ENCODE peak calls at places on chromosomes 12 and 14, in four cellular contexts. F is HepG2, H is K562, O is GM12878. C is an unnamed sample.

GRCh38 chr14:37709419-37710195 is 114.2 kb downstream of the TTC6 start:
- DNase-seq in F (peak; percentile 70), H (no peak), O (no peak), C (peak; percentile 11)

GRCh38 chr12:132561784-132562156 is 48.6 kb downstream of the LRCOL1 start:
- DNase-seq in F (no peak), H (peak; percentile 46), O (no peak), C (peak; percentile 43)

GRCh38 chr14:64983439-64984310 is 3.0 kb upstream of the FNTB start:
- DNase-seq in F (peak; percentile 45), H (no peak), O (no peak), C (peak; percentile 41)

GRCh38 chr12:29551879-29552278 is 54.4 kb upstream of the OVCH1 start:
- DNase-seq in F (no peak), H (no peak), O (no peak), C (no peak)

GRCh38 chr12:89273525-89273924 is 78.8 kb downstream of the DUSP6 start:
- DNase-seq in F (no peak), H (no peak), O (no peak), C (no peak)

GRCh38 chr12:14384783-14385638 is 19.5 kb downstream of the ATF7IP start:
- DNase-seq in F (peak; percentile 88), H (peak; percentile 33), O (peak; percentile 92), C (peak; percentile 52)

GRCh38 chr12:70606001-70606400 is 31.2 kb downstream of the PTPRB start:
- DNase-seq in F (peak; percentile 23), H (no peak), O (no peak), C (no peak)

GRCh38 chr14:68800361-68800760 is 7.5 kb upstream of the ZFP36L1 start:
- DNase-seq in F (no peak), H (no peak), O (no peak), C (no peak)

GRCh38 chr12:56118688-56119045 is 601 bp downstream of the ZC3H10 start:
- DNase-seq in F (no peak), H (no peak), O (no peak), C (no peak)

GRCh38 chr14:51704465-51705050 is 52.8 kb downstream of the FRMD6 start:
- DNase-seq in F (no peak), H (no peak), O (no peak), C (no peak)

GRCh38 chr12:121916719-121917118 is 1.7 kb upstream of the CFAP251 start:
- DNase-seq in F (no peak), H (no peak), O (no peak), C (no peak)

GRCh38 chr14:23078692-23079116 is 16.2 kb downstream of the ACIN1 start:
- DNase-seq in F (peak; percentile 76), H (peak; percentile 44), O (no peak), C (no peak)

GRCh38 chr12:108826115-108826806 is 31.1 kb downstream of the SSH1 start:
- DNase-seq in F (no peak), H (peak; percentile 60), O (no peak), C (no peak)

GRCh38 chr14:57066887-57067513 is 201.7 kb downstream of the EXOC5 start:
- DNase-seq in F (peak; percentile 16), H (peak; percentile 22), O (no peak), C (peak; percentile 62)

GRCh38 chr12:28578833-28579252 is 388.6 kb downstream of the CCDC91 start:
- DNase-seq in F (no peak), H (no peak), O (no peak), C (no peak)

GRCh38 chr12:14995583-14996425 is 23.0 kb downstream of the PDE6H start:
- DNase-seq in F (peak; percentile 52), H (peak; percentile 9), O (peak; percentile 34), C (peak; percentile 16)

GRCh38 chr12:99824900-99825562 is 159.7 kb downstream of the ANKS1B start:
- DNase-seq in F (no peak), H (no peak), O (no peak), C (no peak)

GRCh38 chr14:65864993-65865392 is 452.5 kb downstream of the FUT8 start:
- DNase-seq in F (no peak), H (no peak), O (no peak), C (no peak)

GRCh38 chr14:100649173-100649519 is 61.9 kb upstream of the BEGAIN start:
- DNase-seq in F (no peak), H (no peak), O (no peak), C (no peak)

GRCh38 chr12:87155616-87156015 is 873.6 kb downstream of the C12orf50 start:
- DNase-seq in F (no peak), H (no peak), O (no peak), C (no peak)

GRCh38 chr14:53807580-53807979 is 149.0 kb downstream of the BMP4 start:
- DNase-seq in F (peak; percentile 8), H (no peak), O (no peak), C (no peak)

GRCh38 chr12:46657416-46658411 is 168.1 kb downstream of the SLC38A4 start:
- DNase-seq in F (no peak), H (no peak), O (no peak), C (no peak)

GRCh38 chr14:93234798-93235197 is 27.7 kb downstream of the UBR7 start:
- DNase-seq in F (no peak), H (no peak), O (no peak), C (no peak)

GRCh38 chr14:60655898-60656754 is 6.8 kb upstream of the SIX1 start:
- DNase-seq in F (no peak), H (no peak), O (no peak), C (peak; percentile 50)

GRCh38 chr14:74257988-74258704 is 18.9 kb downstream of the VSX2 start:
- DNase-seq in F (no peak), H (no peak), O (no peak), C (no peak)

GRCh38 chr12:44227601-44228000 is 391.7 kb downstream of the TMEM117 start:
- DNase-seq in F (no peak), H (no peak), O (no peak), C (no peak)

GRCh38 chr14:90498198-90498597 is 101.4 kb downstream of the CALM1 start:
- DNase-seq in F (no peak), H (no peak), O (no peak), C (no peak)
- TF ChIP-seq FOXK2 in F (no peak), H (no peak), O (no peak), C (no peak)

GRCh38 chr14:21771671-21772070 is 98.1 kb upstream of the OR4E1 start:
- DNase-seq in F (no peak), H (no peak), O (no peak), C (no peak)
- TF ChIP-seq FOXK2 in F (no peak), H (no peak), O (no peak), C (no peak)

GRCh38 chr12:7157391-7157790 is 27.2 kb downstream of the CLSTN3 start:
- DNase-seq in F (no peak), H (no peak), O (no peak), C (no peak)

GRCh38 chr12:7160183-7160582 is 29.3 kb upstream of the PEX5 start:
- DNase-seq in F (no peak), H (no peak), O (no peak), C (no peak)

GRCh38 chr12:7161327-7161726 is 28.2 kb upstream of the PEX5 start:
- DNase-seq in F (no peak), H (no peak), O (no peak), C (no peak)

GRCh38 chr12:7156259-7157197 is 26.4 kb downstream of the CLSTN3 start:
- DNase-seq in F (no peak), H (no peak), O (no peak), C (no peak)

DNA sequence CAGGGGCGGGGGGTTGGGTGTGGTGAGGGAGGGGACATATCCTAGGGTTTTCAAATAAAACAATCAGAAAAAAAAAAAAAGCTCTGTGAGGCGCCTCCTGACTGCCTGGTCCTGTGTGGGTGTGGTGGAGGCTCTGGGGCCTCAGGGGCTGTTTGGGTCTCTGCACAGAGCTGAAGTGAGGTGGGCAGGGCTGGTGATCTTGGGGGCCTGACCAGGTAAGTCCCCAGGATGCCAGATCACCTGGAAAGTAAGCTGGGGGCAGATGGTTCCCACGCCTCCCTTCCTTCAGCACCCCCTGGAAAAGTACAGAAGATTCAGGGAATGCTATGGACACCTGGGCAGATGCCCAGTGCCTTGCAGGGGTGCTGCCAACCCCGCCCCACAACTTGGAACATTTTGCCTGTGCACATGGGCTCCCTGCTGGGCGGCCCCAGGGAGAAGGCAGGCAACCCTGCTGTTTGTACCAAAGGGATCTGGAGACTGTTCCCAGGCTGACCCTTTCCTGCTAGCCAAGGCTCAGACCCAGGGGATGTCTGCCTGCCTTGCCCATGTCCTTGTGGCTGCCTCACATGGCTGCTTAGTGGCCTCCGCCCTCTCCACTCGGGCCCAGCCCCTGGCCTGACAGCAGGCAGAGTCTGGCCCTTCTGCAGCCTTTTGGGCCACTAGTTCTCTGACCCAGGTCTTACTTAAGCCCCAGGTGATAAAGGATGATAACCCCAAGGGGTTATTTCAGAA is 28.9 kb downstream of the CLSTN3 start:
- DNase-seq in F (no peak), H (no peak), O (no peak), C (no peak)
- TF ChIP-seq FOXK2 in F (no peak), H (no peak), O (no peak), C (no peak)

DNA sequence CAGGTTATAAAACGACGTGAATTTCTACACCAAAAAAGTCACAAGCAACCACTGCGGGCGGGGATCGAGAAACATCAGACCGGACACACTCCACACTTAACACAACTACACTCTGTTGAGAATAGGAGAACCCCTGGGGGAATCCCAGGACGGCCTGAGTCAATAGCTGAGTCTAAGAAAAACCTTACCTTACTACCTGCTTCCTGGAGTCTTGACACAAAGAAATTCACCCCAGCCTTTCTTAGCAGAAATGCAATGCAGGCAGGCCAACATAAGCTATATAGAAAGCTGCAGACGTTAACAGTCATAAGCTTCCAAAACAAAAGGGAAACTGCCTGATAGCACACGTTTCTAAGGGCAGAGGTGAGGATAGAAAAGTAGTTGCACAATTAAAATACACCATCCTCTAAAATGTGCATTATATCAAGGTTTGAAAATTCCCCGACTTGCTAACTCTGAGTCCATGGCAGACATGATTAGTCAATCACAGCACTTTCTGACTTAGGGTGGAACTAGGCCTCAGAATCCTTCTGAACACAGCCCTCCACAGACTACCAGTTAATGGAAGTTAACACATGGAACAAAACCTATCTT is 68.0 kb downstream of the CCDC88C start:
- DNase-seq in F (no peak), H (no peak), O (peak; percentile 85), C (no peak)
- TF ChIP-seq FOXK2 in F (no peak), H (no peak), O (no peak), C (no peak)

DNA sequence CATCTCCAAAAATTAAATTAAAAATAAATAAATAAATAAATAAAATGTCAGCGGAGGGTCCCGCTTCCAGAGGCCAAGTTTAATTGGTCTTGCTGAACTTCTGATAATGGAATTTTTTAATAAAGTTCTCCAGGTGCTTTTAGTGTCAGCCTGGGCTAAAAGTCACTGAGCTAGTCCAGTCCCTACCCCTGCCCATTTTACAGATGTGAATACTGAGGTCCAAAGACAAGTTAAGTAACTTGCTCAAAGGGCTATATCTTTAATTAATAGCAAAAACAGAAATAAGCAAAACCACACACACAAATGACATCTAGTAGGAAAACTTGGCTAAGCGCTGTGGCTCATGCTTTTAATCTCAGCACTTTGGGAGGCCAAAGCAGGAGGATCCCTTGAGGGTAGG is 5.6 kb upstream of the RFC5 start:
- DNase-seq in F (no peak), H (no peak), O (no peak), C (no peak)
- TF ChIP-seq FOXK2 in F (no peak), H (no peak), O (no peak), C (no peak)

DNA sequence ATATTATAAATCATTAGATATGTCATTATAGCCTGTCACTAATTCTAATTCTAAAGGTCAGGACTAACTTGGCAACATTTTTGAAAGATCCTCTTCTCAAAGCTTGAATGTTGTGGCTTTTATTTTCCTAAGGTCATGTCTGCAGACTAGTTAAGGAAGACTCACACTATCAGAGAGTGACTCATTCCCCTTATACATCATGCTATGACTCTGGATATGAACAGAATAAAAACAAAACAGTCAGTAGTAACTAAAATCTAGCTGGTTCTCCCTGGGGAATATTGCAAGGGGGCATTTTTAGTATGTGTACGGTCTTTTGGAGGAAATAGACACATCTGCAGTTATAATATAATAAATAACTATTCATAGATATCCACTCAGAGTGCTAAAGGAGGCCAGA is 170.6 kb downstream of the SLC2A13 start:
- DNase-seq in F (no peak), H (no peak), O (no peak), C (no peak)
- TF ChIP-seq FOXK2 in F (no peak), H (no peak), O (no peak), C (no peak)